ENCODE peak calls at places on chromosomes 1 and 21, in four cellular contexts. T, C, M and W are unnamed samples.

GRCh38 chr1:15152318-15153183 is 996 bp upstream of the TMEM51 start:
- DNase-seq in T (peak), M (no peak), C (no peak), W (peak)

GRCh38 chr1:21659924-21660326 is 9.2 kb downstream of the RAP1GAP start:
- DNase-seq in C (no peak), T (no peak), M (peak), W (no peak)

GRCh38 chr1:203934027-203934426 is 72.6 kb downstream of the SNRPE start:
- DNase-seq in T (no peak), M (no peak), C (no peak), W (no peak)

GRCh38 chr1:197683895-197684553 is 91.3 kb downstream of the DENND1B start:
- DNase-seq in M (no peak), C (no peak), T (no peak), W (no peak)

GRCh38 chr1:198443374-198444233 is 96.9 kb downstream of the ATP6V1G3 start:
- DNase-seq in T (no peak), M (no peak), C (no peak), W (no peak)

GRCh38 chr1:64917328-64917861 is 49.0 kb downstream of the JAK1 start:
- DNase-seq in C (no peak), M (no peak), T (no peak), W (peak)

GRCh38 chr1:21139601-21140000 is 37.1 kb downstream of the EIF4G3 start:
- DNase-seq in T (no peak), C (no peak), M (no peak), W (no peak)

GRCh38 chr1:210232524-210233215 is at the start of gene SERTAD4:
- DNase-seq in M (no peak), T (no peak), C (no peak), W (peak)

GRCh38 chr1:71101839-71102376 is 21.1 kb upstream of the ZRANB2 start:
- DNase-seq in C (no peak), M (no peak), T (no peak), W (no peak)

GRCh38 chr1:223741861-223742260 is 29.5 kb downstream of the CAPN2 start:
- DNase-seq in M (no peak), C (no peak), T (no peak), W (no peak)

GRCh38 chr21:26653431-26653830 is 80.3 kb upstream of the CYYR1 start:
- DNase-seq in T (no peak), M (no peak), C (no peak), W (no peak)

GRCh38 chr1:77036560-77036959 is 169.3 kb downstream of the ST6GALNAC5 start:
- DNase-seq in T (peak), C (no peak), M (no peak), W (no peak)

GRCh38 chr21:41064325-41064724 is 103.6 kb upstream of the BACE2 start:
- DNase-seq in T (no peak), C (no peak), M (no peak), W (no peak)

GRCh38 chr1:30933874-30934252 is 25.3 kb upstream of the SDC3 start:
- DNase-seq in C (no peak), M (no peak), T (no peak), W (no peak)

GRCh38 chr1:7470904-7471638 is 300.0 kb upstream of the VAMP3 start:
- DNase-seq in M (no peak), T (peak), C (no peak), W (peak)

GRCh38 chr1:212918751-212919150 is 31.6 kb upstream of the VASH2 start:
- DNase-seq in T (no peak), M (no peak), C (no peak), W (no peak)

GRCh38 chr1:245614476-245614875 is 459.7 kb downstream of the KIF26B start:
- DNase-seq in M (no peak), C (no peak), T (no peak), W (no peak)

GRCh38 chr1:43069481-43070050 is 102.5 kb downstream of the EBNA1BP2 start:
- DNase-seq in M (no peak), C (no peak), T (no peak), W (no peak)

GRCh38 chr1:14975119-14975518 is 178.4 kb upstream of the TMEM51 start:
- DNase-seq in C (no peak), T (no peak), M (no peak), W (peak)

GRCh38 chr1:57206038-57206437 is 217.8 kb downstream of the DAB1 start:
- DNase-seq in C (no peak), T (no peak), M (no peak), W (no peak)